ENCODE peak calls at places on chromosomes 6 and 20, in nine cellular contexts. K, J, I, Z, A, Q, C, S and W are unnamed samples.
A peak's percentile ranks its signal among the peaks of the same experiment; 100 is the strongest.

GRCh38 chr6:113969888-113970807 is 800 bp downstream of the HDAC2 start:
- DNase-seq in I (peak; percentile 48), J (peak; percentile 29), S (peak; percentile 59), A (peak; percentile 49), Q (peak; percentile 47), K (peak; percentile 37), Z (peak; percentile 53), C (peak; percentile 61), W (peak; percentile 53)

GRCh38 chr6:157215702-157216101 is 107.6 kb downstream of the TMEM242 start:
- DNase-seq in Z (no peak), K (no peak), A (no peak), I (no peak), S (no peak), J (no peak), Q (no peak), C (no peak), W (no peak)

GRCh38 chr6:89044988-89045387 is 35.6 kb upstream of the PNRC1 start:
- DNase-seq in C (peak; percentile 49), A (no peak), J (no peak), K (no peak), I (no peak), Z (no peak), Q (no peak), S (no peak), W (no peak)

GRCh38 chr20:57831992-57832585 is 122.3 kb upstream of the PMEPA1 start:
- DNase-seq in S (no peak), J (no peak), Z (no peak), Q (no peak), K (no peak), A (no peak), I (no peak), C (no peak), W (no peak)

GRCh38 chr20:62156592-62157386 is 13.2 kb downstream of the SS18L1 start:
- DNase-seq in J (peak; percentile 69), Q (peak; percentile 42), Z (peak; percentile 79), S (peak; percentile 52), C (peak; percentile 60), I (peak; percentile 78), K (peak; percentile 69), A (peak; percentile 54), W (peak; percentile 71)

GRCh38 chr6:14272111-14273085 is 154.8 kb downstream of the CD83 start:
- DNase-seq in C (no peak), K (no peak), J (no peak), Q (peak; percentile 56), Z (no peak), A (no peak), S (peak; percentile 88), I (no peak), W (no peak)

GRCh38 chr6:139308936-139309603 is 17.3 kb upstream of the TXLNB start:
- DNase-seq in Q (peak; percentile 62), K (no peak), Z (no peak), C (peak; percentile 35), S (peak; percentile 35), I (peak; percentile 72), A (peak; percentile 79), J (no peak), W (no peak)

GRCh38 chr6:71333700-71334099 is 45.1 kb downstream of the OGFRL1 start:
- DNase-seq in K (no peak), Q (peak; percentile 87), J (no peak), C (no peak), A (peak; percentile 92), Z (no peak), I (no peak), S (peak; percentile 93), W (no peak)

GRCh38 chr20:36106606-36107005 is 47.9 kb upstream of the EPB41L1 start:
- DNase-seq in C (peak; percentile 79), S (peak; percentile 49), K (no peak), I (no peak), J (no peak), Q (no peak), A (no peak), Z (no peak), W (no peak)

GRCh38 chr20:3904857-3905256 is 15.7 kb downstream of the PANK2 start:
- DNase-seq in K (no peak), C (no peak), J (no peak), Z (no peak), A (no peak), S (no peak), Q (no peak), I (no peak), W (no peak)

GRCh38 chr6:94487371-94487770 is 1068.0 kb upstream of the EPHA7 start:
- DNase-seq in A (no peak), K (no peak), Z (no peak), J (no peak), I (no peak), Q (no peak), S (no peak), C (no peak), W (no peak)

GRCh38 chr20:3786126-3786484 is 435 bp downstream of the CENPB start:
- DNase-seq in Q (peak; percentile 57), Z (peak; percentile 52), K (no peak), J (no peak), A (peak; percentile 68), S (peak; percentile 65), C (peak; percentile 45), I (no peak), W (peak; percentile 44)

GRCh38 chr6:28884423-28885148 is 39.2 kb downstream of the TRIM27 start:
- DNase-seq in Z (peak; percentile 70), S (no peak), I (peak; percentile 51), K (peak; percentile 76), A (no peak), J (peak; percentile 59), Q (no peak), C (no peak), W (no peak)

GRCh38 chr20:14526891-14527290 is 189.5 kb upstream of the FLRT3 start:
- DNase-seq in S (no peak), Q (no peak), Z (no peak), J (no peak), A (no peak), K (no peak), C (no peak), I (no peak), W (no peak)

GRCh38 chr6:69835414-69836179 is 30.8 kb upstream of the COL19A1 start:
- DNase-seq in J (no peak), K (no peak), I (peak; percentile 41), S (peak; percentile 65), A (peak; percentile 87), C (no peak), Q (peak; percentile 47), Z (no peak), W (peak; percentile 58)

GRCh38 chr6:11798538-11798937 is 19.9 kb upstream of the ADTRP start:
- DNase-seq in Z (no peak), I (no peak), J (no peak), K (no peak), C (no peak), A (no peak), Q (no peak), S (no peak), W (no peak)

GRCh38 chr6:73614802-73615201 is 39.0 kb downstream of the SLC17A5 start:
- DNase-seq in Z (no peak), K (no peak), C (no peak), A (no peak), S (no peak), J (no peak), Q (no peak), I (no peak), W (no peak)

GRCh38 chr20:25308671-25309394 is 60.9 kb downstream of the PYGB start:
- DNase-seq in I (peak; percentile 28), S (peak; percentile 69), Q (peak; percentile 88), J (no peak), K (no peak), C (no peak), Z (no peak), A (peak; percentile 45), W (no peak)

GRCh38 chr20:42915081-42915480 is 274.6 kb downstream of the PTPRT start:
- DNase-seq in Z (no peak), Q (no peak), C (no peak), J (no peak), A (no peak), S (no peak), K (no peak), I (no peak), W (no peak)

GRCh38 chr20:59938221-59938620 is 1.9 kb downstream of the PPP1R3D start:
- DNase-seq in S (peak; percentile 67), C (no peak), J (no peak), A (no peak), Q (peak; percentile 81), I (no peak), K (no peak), Z (no peak), W (no peak)

GRCh38 chr6:126890055-126890454 is 228.4 kb upstream of the RSPO3 start:
- DNase-seq in S (no peak), C (no peak), A (no peak), I (no peak), Q (no peak), J (no peak), K (no peak), Z (no peak), W (no peak)

GRCh38 chr6:64335195-64335594 is 699.6 kb downstream of the PHF3 start:
- DNase-seq in C (no peak), K (no peak), A (peak; percentile 76), S (no peak), Z (no peak), I (no peak), J (no peak), Q (no peak), W (no peak)

GRCh38 chr20:47487175-47487917 is 14.3 kb upstream of the NCOA3 start:
- DNase-seq in I (no peak), J (peak; percentile 50), S (no peak), Q (no peak), K (peak; percentile 17), A (peak; percentile 52), Z (peak; percentile 40), C (no peak), W (no peak)

GRCh38 chr20:62962221-62962879 is 9.8 kb downstream of the SLC17A9 start:
- DNase-seq in A (no peak), Z (no peak), S (no peak), Q (no peak), J (no peak), I (no peak), K (no peak), C (no peak), W (no peak)